ENCODE peak calls at places on chromosomes 4 and X, in six cellular contexts. K is right lobe of liver; O is pancreas; E is cardiac muscle cell; P is CD8-positive, alpha-beta memory T cell; J is caudate nucleus. V is an unnamed sample.

GRCh38 chr4:88018471-88018870 is 11.0 kb downstream of the PKD2 start:
- DNase-seq in P (no peak), J (no peak), K (no peak), O (no peak), E (no peak), V (no peak)

GRCh38 chr4:3046149-3046548 is 28.2 kb downstream of the HTT-AS start:
- DNase-seq in E (no peak), K (no peak), O (no peak), P (no peak), J (no peak), V (no peak)

GRCh38 chr4:69763233-69763632 is 2.8 kb upstream of the SULT1B1 start:
- DNase-seq in E (no peak), P (no peak), K (no peak), J (no peak), O (no peak), V (no peak)

GRCh38 chr4:114180481-114180880 is 201.0 kb upstream of the ARSJ start:
- DNase-seq in K (no peak), E (peak), J (no peak), P (no peak), O (peak), V (no peak)

GRCh38 chr4:74327751-74328150 is 19.5 kb downstream of the EPGN start:
- DNase-seq in J (no peak), E (no peak), O (no peak), P (no peak), K (no peak), V (no peak)

GRCh38 chr4:8276358-8277240 is 7.0 kb downstream of the HTRA3 start:
- DNase-seq in E (no peak), K (peak), P (no peak), O (no peak), J (no peak), V (no peak)

GRCh38 chrX:38052096-38052495 is 45.7 kb downstream of the SYTL5 start:
- DNase-seq in K (no peak), E (no peak), P (no peak), J (no peak), O (no peak), V (no peak)

GRCh38 chr4:1367936-1368289 is 20.9 kb downstream of the UVSSA start:
- DNase-seq in J (no peak), K (peak), P (no peak), O (no peak), E (no peak), V (no peak)

GRCh38 chr4:41538887-41539498 is 1.0 kb downstream of the LIMCH1 start:
- DNase-seq in O (no peak), E (no peak), J (peak), P (no peak), K (no peak), V (no peak)

GRCh38 chrX:40243699-40244098 is 145.9 kb upstream of the BCOR start:
- DNase-seq in K (no peak), E (no peak), P (no peak), J (no peak), O (no peak), V (no peak)

GRCh38 chr4:38675167-38676121 is 11.4 kb downstream of the KLF3 start:
- DNase-seq in P (peak), E (peak), O (peak), J (no peak), K (no peak), V (peak)

GRCh38 chrX:50691820-50692219 is 122.2 kb downstream of the SHROOM4 start:
- DNase-seq in O (no peak), J (no peak), P (no peak), E (peak), K (no peak), V (no peak)

GRCh38 chr4:1470816-1471442 is 64.7 kb upstream of the NKX1-1 start:
- DNase-seq in J (no peak), K (peak), P (no peak), O (peak), E (no peak), V (no peak)

GRCh38 chrX:71622347-71623104 is 4.2 kb upstream of the CXCR3 start:
- DNase-seq in P (peak), O (peak), K (peak), J (peak), E (peak), V (peak)

GRCh38 chr4:187606581-187606980 is 389.0 kb upstream of the ZFP42 start:
- DNase-seq in P (no peak), E (peak), K (no peak), J (no peak), O (no peak), V (peak)

GRCh38 chrX:119778829-119779228 is 12.6 kb downstream of the RPL39 start:
- DNase-seq in E (no peak), P (no peak), O (no peak), K (no peak), J (no peak), V (no peak)

GRCh38 chrX:149074429-149074828 is 430.7 kb downstream of the IDS start:
- DNase-seq in J (no peak), O (no peak), P (no peak), K (no peak), E (peak), V (no peak)

DNA sequence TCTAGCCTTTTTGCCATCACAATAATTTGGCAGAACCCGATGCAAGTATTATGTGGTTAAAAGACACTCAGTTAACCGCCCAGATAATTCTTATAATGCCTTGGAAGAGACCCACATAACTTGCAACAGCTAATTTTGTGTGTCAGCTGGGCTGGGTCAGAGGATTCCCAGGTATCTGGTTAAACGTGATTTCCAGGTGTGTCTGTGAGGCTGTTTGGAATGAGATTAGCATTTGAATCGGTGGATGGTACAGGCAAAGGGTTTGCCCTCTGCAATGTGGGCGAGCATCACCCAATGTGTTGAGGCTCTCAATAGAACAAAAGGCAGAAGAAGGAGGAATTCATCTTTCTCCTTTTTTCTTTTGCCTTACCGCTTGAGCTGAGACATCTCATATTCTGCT is 314.2 kb upstream of the PUDP start:
- DNase-seq in P (no peak), J (no peak), K (no peak), O (no peak), E (no peak), V (no peak)
- H3K27ac ChIP-seq in P (no peak), J (no peak), K (no peak), O (no peak), E (no peak), V (no peak)

DNA sequence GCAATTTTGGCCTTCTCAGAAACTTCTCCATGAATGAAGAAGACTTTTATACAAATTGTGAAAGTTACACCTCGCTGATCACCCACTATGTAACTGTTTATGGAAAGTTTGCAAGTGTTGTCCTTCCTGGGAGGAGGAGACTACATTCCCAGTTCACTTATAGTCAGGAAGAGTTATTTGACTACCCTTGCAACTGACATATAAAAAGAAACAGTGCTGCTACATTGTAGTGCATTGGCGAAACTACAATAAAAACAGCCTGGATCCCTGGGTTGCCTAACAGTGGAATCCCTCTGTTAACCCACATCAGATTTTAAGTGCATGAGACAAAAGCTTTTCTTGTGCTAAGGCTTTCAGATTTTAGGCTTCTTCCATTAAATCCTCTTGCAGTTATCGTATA is 30.4 kb downstream of the MAGEB10 start:
- DNase-seq in P (no peak), O (no peak), E (no peak), J (no peak), K (no peak), V (no peak)
- H3K27ac ChIP-seq in P (no peak), O (no peak), E (no peak), J (no peak), K (no peak), V (no peak)

GRCh38 chr4:14719053-14719452 is 283.2 kb upstream of the CPEB2 start:
- DNase-seq in E (no peak), O (no peak), K (no peak), J (no peak), P (no peak), V (no peak)
- H3K27ac ChIP-seq in E (no peak), O (no peak), K (no peak), J (no peak), P (no peak), V (no peak)

DNA sequence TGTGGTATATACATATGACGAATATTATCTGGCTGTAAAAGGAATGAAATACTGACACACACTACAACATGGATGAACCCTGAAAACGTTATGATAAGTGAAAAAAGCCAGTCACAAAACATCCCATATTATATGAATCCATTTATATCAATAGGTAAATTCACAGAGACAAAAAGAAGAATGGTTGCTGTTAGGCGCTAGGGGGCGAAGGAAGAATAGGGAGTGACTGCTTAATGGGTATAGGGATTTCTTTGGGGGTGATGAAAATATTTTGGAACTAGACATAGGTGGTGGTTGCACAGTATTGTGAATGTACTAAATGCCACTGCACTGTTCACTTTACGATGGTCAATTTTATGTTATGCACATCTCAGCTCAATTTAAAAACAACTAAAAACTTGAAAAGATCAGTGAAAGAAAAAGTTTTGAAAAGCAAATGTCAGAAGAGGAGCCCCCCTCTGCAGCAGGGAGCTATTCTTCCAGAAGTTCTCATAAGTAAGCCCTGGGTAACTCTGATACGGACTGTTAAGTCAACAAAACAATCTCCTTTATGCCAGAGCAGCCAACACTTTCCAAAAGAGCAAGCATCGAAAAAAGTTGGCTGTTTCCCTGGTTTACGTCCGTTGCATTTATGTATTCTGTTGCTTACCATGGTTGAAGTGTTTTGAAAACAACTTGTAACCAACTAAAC is 96.3 kb upstream of the EGFL6 start:
- DNase-seq in K (no peak), J (no peak), O (no peak), E (no peak), P (no peak), V (no peak)
- H3K27ac ChIP-seq in K (no peak), J (peak), O (no peak), E (no peak), P (peak), V (peak)

GRCh38 chrX:109374276-109374960 is 107.5 kb downstream of the GUCY2F start:
- DNase-seq in O (no peak), J (no peak), P (no peak), K (no peak), E (no peak), V (no peak)
- H3K27ac ChIP-seq in O (no peak), J (no peak), P (no peak), K (no peak), E (no peak), V (no peak)

DNA sequence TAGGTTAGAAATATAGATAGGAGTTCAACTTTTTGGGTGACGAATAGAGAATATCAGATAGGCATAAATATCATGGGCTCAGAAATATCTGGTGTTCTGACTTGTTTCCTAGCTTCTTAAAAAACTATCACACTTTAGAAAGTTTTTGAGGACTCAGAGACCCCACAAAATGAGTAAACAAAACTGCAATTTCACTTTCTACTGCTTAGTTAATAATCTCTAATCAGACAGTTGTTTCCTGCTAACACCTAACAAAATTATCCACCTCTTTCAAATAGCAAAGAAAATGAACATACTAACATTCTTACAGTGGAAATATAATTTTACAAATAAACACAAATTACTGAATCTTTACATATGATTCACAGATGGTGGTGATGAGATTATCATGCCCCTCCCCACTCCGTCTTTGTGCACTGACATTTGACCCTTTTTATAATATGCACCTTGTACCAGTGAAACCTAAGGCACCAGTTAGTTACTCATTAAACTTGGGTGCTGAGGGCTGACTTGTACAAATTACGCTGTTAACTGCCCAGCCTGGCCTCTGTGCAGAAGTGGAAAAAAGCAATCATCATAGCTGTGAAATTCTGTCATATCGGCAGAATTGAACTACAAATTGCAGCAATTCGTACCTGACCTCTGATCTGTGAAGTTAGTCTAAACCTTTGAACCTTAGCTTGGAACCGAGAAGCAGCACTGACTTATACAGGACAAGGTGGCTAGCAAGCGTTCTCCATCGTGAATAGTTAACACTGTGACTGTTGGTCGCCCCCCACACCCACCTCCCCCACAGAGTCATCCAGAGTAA is 138.7 kb downstream of the CHRNA9 start:
- DNase-seq in K (peak), O (no peak), J (no peak), P (no peak), E (no peak), V (no peak)
- H3K27ac ChIP-seq in K (peak), O (peak), J (no peak), P (no peak), E (no peak), V (peak)

DNA sequence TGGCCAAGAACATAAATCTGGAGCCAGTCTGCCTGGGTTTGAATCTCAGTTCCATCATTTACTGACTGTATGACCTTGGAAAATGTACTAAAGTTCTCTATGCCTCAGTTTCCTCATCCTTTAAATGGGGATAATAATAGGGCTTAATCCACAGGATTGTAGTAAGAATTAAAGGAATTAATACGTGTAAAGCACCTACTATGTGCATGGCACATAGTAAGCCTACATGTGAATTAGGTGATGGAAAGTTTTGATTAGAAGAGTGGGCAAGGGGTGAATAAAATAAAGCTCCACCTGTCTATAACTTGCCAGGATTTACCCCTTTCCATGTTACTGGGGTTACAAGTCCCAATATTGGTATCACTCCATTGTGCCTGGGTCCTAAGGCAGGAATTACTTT is 35.8 kb upstream of the IL13RA2 start:
- DNase-seq in K (no peak), P (no peak), J (no peak), O (no peak), E (no peak), V (no peak)
- H3K27ac ChIP-seq in K (no peak), P (no peak), J (no peak), O (no peak), E (no peak), V (no peak)

GRCh38 chrX:28609003-28609402 is 21.8 kb downstream of the IL1RAPL1 start:
- DNase-seq in J (no peak), E (no peak), P (no peak), O (no peak), K (no peak), V (no peak)

GRCh38 chrX:28609917-28610613 is 22.8 kb downstream of the IL1RAPL1 start:
- DNase-seq in P (no peak), J (no peak), O (no peak), E (no peak), K (no peak), V (no peak)

GRCh38 chrX:28613558-28613957 is 26.3 kb downstream of the IL1RAPL1 start:
- DNase-seq in O (no peak), J (no peak), P (no peak), K (no peak), E (no peak), V (no peak)

DNA sequence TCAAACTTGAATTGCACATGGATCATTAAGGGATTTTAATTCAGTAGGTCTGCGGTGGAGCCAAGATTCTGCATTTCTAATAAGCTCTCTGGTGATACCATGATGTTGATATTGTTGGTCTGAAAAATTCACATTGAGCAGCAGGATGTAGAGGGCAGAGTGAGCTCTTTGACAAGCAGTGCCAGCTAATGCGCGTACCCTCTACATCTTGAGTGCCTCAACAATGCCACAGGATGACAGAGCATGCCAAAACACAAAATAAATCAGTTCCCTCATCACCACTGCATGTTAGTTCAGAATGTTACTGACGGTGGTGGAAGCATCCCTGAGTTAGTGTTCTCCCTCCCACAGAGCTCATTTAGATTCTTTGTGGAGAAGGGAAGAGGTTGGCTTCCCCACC is 23.5 kb downstream of the IL1RAPL1 start:
- DNase-seq in J (no peak), E (no peak), O (no peak), P (no peak), K (no peak), V (no peak)
- H3K27ac ChIP-seq in J (peak), E (no peak), O (no peak), P (no peak), K (no peak), V (no peak)

GRCh38 chrX:48489892-48490291 is 13.9 kb downstream of the FTSJ1 start:
- DNase-seq in K (no peak), O (no peak), P (no peak), E (no peak), J (no peak), V (no peak)
- H3K27ac ChIP-seq in K (no peak), O (no peak), P (no peak), E (no peak), J (no peak), V (no peak)

DNA sequence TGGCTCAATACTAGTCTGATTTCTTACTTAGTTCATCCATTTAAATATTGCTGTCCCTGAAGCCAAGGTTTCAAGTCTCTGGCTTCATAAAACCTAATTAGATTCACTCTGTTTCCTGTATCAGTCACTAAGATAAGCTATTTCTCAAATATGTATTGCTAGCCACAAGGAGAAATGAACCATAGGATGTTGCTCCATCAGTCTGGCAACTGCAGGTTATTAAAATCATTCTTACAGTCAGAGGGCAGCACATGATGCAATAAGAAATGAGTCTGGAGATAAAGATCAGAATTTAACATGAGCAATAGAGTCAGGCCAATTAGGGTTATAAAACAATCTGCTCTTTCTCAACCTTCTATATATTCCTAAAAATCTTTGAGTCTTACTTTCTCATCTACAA is 7.2 kb downstream of the PRKG2 start:
- DNase-seq in E (no peak), K (no peak), O (no peak), J (no peak), P (no peak), V (no peak)
- H3K27ac ChIP-seq in E (no peak), K (no peak), O (no peak), J (no peak), P (no peak), V (no peak)

V was measured in Peyer's patch.